ENCODE peak calls at places on chromosome X, in eight cellular contexts. Z is CD8-positive, alpha-beta memory T cell; J is body of pancreas; W is hepatocyte; K is tibial artery; L is DND-41; Y is heart left ventricle; R is CD8-positive, alpha-beta T cell. T is an unnamed sample. For H3K9me3 and H3K4me1, the result is how much of the 10 kb centered on the place peaks cover.

GRCh38 chrX:71859637-71860036 is 51.0 kb upstream of the NHSL2 start:
- DNase-seq in Z (no peak), J (peak), W (peak), K (no peak), L (peak), Y (no peak), R (peak), T (no peak)

GRCh38 chrX:105701310-105702052 is 120.9 kb upstream of the NRK start:
- DNase-seq in Z (no peak), J (no peak), W (no peak), K (no peak), L (no peak), Y (no peak), R (no peak), T (no peak)

GRCh38 chrX:108399427-108400165 is 38.6 kb downstream of the COL4A6 start:
- DNase-seq in Z (no peak), J (no peak), W (no peak), K (no peak), L (no peak), Y (no peak), R (no peak), T (no peak)

GRCh38 chrX:41084360-41085104 is 713 bp upstream of the USP9X start:
- DNase-seq in Z (peak), J (peak), W (peak), K (peak), L (peak), Y (peak), R (peak), T (peak)

GRCh38 chrX:101025126-101025525 is 26.8 kb downstream of the TRMT2B start:
- DNase-seq in Z (no peak), J (no peak), W (no peak), K (no peak), L (no peak), Y (no peak), R (no peak), T (no peak)

GRCh38 chrX:130834149-130834548 is 68.9 kb downstream of the ENOX2 start:
- DNase-seq in Z (no peak), J (no peak), W (no peak), K (no peak), L (no peak), Y (no peak), R (no peak), T (no peak)

GRCh38 chrX:151396042-151396826 is 772 bp upstream of the VMA21 start:
- DNase-seq in Z (peak), J (peak), W (no peak), K (peak), L (peak), Y (no peak), R (no peak), T (peak)

GRCh38 chrX:46279925-46280313 is 265.3 kb downstream of the ZNF674 start:
- DNase-seq in Z (no peak), J (no peak), W (no peak), K (no peak), L (no peak), Y (no peak), R (no peak), T (no peak)

GRCh38 chrX:108582151-108582550 is 142.5 kb downstream of the COL4A5 start:
- DNase-seq in Z (no peak), J (no peak), W (no peak), K (no peak), L (no peak), Y (no peak), R (no peak), T (no peak)

GRCh38 chrX:70592091-70592490 is 147.5 kb downstream of the DLG3 start:
- DNase-seq in Z (no peak), J (no peak), W (peak), K (no peak), L (no peak), Y (no peak), R (no peak), T (no peak)

GRCh38 chrX:112645774-112646173 is 34.0 kb downstream of the LHFPL1 start:
- DNase-seq in Z (no peak), J (no peak), W (no peak), K (no peak), L (no peak), Y (no peak), R (no peak), T (no peak)

GRCh38 chrX:113058634-113059033 is 218.0 kb upstream of the AMOT start:
- DNase-seq in Z (no peak), J (no peak), W (no peak), K (no peak), L (no peak), Y (no peak), R (no peak), T (no peak)

GRCh38 chrX:117969337-117969736 is 147.3 kb downstream of the KLHL13 start:
- DNase-seq in Z (no peak), J (no peak), W (no peak), K (no peak), L (no peak), Y (no peak), R (no peak), T (no peak)

GRCh38 chrX:111352424-111352823 is 59.6 kb downstream of the DCX start:
- DNase-seq in Z (no peak), J (peak), W (peak), K (no peak), L (no peak), Y (peak), R (no peak), T (peak)

GRCh38 chrX:50081282-50081955 is 119.4 kb downstream of the AKAP4 start:
- DNase-seq in Z (no peak), J (peak), W (peak), K (peak), L (no peak), Y (no peak), R (no peak), T (no peak)

GRCh38 chrX:134985479-134985878 is 5.3 kb upstream of the SMIM10 start:
- DNase-seq in Z (no peak), J (no peak), W (no peak), K (no peak), L (no peak), Y (no peak), R (no peak), T (no peak)

GRCh38 chrX:110941906-110942305 is 146.3 kb upstream of the CHRDL1 start:
- DNase-seq in Z (no peak), J (peak), W (no peak), K (no peak), L (no peak), Y (no peak), R (no peak), T (no peak)

GRCh38 chrX:37349131-37350033 is at the start of gene PRRG1:
- DNase-seq in Z (no peak), J (peak), W (peak), K (peak), L (no peak), Y (peak), R (no peak), T (peak)

DNA sequence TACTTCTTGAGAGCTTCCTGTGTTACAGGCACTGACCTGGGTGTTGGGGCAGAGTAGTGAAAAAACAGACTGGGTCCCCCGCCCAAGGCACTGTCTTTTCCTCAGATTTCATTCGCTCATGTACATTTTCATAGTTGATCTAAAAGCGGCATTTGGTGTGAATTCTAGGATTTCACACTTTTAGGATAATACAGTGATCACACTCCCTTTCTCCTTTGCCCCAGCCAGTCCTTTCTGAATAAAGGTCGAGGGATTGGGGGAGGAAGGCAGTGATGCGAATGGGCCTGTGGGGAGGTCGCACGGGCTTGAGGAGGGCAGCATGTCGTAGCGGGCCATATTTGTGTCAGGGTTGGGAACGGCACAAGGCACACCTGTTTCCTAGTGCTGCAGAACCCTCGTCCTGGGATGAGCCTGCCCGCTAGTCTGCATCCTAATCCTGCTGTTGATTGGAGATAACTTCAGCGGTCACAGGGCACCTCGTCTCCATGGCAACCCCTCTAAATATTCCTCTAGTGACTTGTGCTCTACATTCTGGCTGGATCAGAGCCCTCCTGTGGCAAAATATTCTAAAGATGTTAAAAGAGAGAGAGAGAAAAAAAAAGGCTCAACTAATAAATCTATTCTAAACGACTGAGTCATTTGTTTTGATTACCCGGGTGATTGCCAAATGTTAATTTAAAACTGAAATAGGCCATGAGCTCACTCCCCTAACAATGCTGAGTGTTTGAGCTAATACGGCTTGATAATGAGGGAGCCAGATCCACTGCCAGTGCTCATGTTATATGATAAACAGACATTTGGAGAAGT is 21.8 kb downstream of the FHL1 start:
- DNase-seq in Z (no peak), J (peak), W (peak), K (peak), L (no peak), Y (peak), R (no peak), T (peak)
- H3K27ac ChIP-seq in Z (no peak), J (no peak), W (peak), K (peak), L (no peak), Y (peak), R (no peak), T (peak)

GRCh38 chrX:47413179-47413594 is 42.8 kb downstream of the ZNF157 start:
- DNase-seq in Z (no peak), J (no peak), W (no peak), K (no peak), L (no peak), Y (no peak), R (no peak), T (no peak)
- H3K9me3 ChIP-seq in Z (under half), J (under half), W (under half), K (half or more), L (under half), Y (under half), R (under half), T (under half)

DNA sequence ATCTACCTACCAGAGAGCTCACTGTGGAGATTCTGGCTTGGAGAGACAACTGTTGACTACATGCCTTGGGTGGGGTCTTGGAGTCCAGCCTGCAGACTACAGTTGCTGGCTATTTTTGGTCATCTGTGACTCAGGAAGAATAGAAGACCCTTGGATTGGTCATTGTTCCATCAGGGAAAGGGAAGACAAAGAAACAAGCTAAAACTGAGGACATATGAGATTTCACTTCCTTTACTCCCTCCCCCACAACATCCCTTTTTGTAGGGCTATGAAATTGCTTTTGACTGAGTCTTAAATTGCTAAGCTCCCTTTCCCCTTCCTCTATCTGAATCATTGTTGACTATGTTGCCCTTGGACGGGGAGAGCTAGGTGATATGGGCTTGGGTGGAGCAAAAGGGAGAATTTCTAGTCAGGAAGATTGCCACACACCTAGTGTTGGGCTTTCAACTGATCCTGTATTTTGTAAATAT is 11.7 kb downstream of the MSN start:
- DNase-seq in Z (no peak), J (no peak), W (no peak), K (no peak), L (no peak), Y (no peak), R (no peak), T (no peak)
- H3K4me1 ChIP-seq in Z (half or more), J (under half), W (under half), K (under half), L (half or more), Y (half or more), R (half or more), T (under half)

GRCh38 chrX:11209798-11210197 is 83.4 kb upstream of the AMELX start:
- DNase-seq in Z (no peak), J (no peak), W (no peak), K (no peak), L (no peak), Y (no peak), R (no peak), T (no peak)

GRCh38 chrX:11210397-11210796 is 82.8 kb upstream of the AMELX start:
- DNase-seq in Z (no peak), J (no peak), W (no peak), K (no peak), L (no peak), Y (no peak), R (no peak), T (no peak)

GRCh38 chrX:11212741-11213140 is 80.5 kb upstream of the AMELX start:
- DNase-seq in Z (no peak), J (no peak), W (no peak), K (no peak), L (no peak), Y (no peak), R (no peak), T (no peak)

GRCh38 chrX:11215191-11215921 is 77.9 kb upstream of the AMELX start:
- DNase-seq in Z (no peak), J (no peak), W (no peak), K (no peak), L (no peak), Y (no peak), R (no peak), T (no peak)

GRCh38 chrX:11214346-11215190 is 78.6 kb upstream of the AMELX start:
- DNase-seq in Z (no peak), J (no peak), W (no peak), K (no peak), L (no peak), Y (peak), R (no peak), T (no peak)
- H3K27ac ChIP-seq in Z (no peak), J (no peak), W (no peak), K (no peak), L (no peak), Y (no peak), R (no peak), T (no peak)

DNA sequence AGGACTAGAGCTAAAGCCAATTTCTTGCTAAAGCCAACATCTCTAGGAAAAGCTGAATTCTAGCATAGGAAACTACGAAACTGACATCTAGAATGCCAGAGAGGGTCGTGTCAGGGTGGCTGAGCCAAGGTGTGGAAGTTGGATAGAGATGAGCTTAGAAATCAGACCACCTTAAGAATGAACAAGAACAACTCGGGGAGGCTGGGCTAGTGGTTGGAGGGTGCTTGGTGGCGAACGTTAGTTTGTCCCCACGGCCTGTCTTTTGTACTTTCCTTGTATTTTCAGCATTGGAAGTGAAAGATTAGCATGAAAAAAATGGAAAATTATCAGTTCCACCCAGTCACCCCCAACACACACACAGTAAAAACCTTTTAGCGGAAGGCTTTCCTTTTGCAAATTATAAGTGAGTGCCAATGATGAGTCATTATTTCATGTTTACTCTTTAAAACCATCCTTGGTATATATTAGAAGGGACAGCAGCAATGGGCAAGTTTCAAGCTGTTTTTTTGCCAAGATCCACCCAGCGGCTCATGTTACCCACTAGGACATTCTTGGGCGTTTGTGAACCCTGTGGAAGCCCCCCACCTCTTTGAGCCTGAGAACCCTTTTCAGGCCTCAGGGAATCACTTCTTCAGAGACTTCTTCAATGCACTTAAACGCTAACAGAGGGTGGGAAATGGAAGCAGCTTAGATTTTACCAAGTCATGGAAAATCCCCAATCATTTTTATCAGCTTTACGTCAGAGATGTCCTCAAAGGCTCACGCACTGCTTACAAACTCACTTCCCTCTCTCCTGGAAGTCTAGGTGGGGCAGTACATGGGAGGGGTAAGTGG is 4.9 kb upstream of the PPEF1 start:
- DNase-seq in Z (no peak), J (no peak), W (peak), K (no peak), L (no peak), Y (no peak), R (no peak), T (no peak)
- H3K9me3 ChIP-seq in Z (under half), J (under half), W (under half), K (under half), L (under half), Y (under half), R (under half), T (under half)

GRCh38 chrX:119503484-119503861 is 35.2 kb downstream of the SLC25A5 start:
- DNase-seq in Z (no peak), J (peak), W (peak), K (peak), L (no peak), Y (no peak), R (no peak), T (no peak)
- H3K4me1 ChIP-seq in Z (under half), J (under half), W (under half), K (under half), L (under half), Y (under half), R (under half), T (under half)